ENCODE peak calls at places on chromosomes 16 and 17, in eight cellular contexts. One of them, this sample, is unnamed.

GRCh38 chr17:4142107-4142900 is 526 bp downstream of the ZZEF1 start:
- DNase-seq in left cardiac atrium: peak
- DNase-seq in cardiac muscle cell: peak
- DNase-seq in HuH-7: no peak
- DNase-seq in GM23248: peak
- DNase-seq in midbrain: no peak
- DNase-seq in putamen: no peak
- DNase-seq in A673: peak
- DNase-seq in this sample: peak

GRCh38 chr16:13435873-13436474 is 484.0 kb upstream of the ERCC4 start:
- DNase-seq in putamen: no peak
- DNase-seq in HuH-7: no peak
- DNase-seq in midbrain: no peak
- DNase-seq in GM23248: no peak
- DNase-seq in left cardiac atrium: no peak
- DNase-seq in A673: no peak
- DNase-seq in cardiac muscle cell: no peak
- DNase-seq in this sample: no peak

GRCh38 chr17:65027305-65027704 is 29.2 kb downstream of the GNA13 start:
- DNase-seq in left cardiac atrium: no peak
- DNase-seq in cardiac muscle cell: no peak
- DNase-seq in midbrain: no peak
- DNase-seq in HuH-7: peak
- DNase-seq in GM23248: peak
- DNase-seq in putamen: no peak
- DNase-seq in A673: peak
- DNase-seq in this sample: peak

GRCh38 chr16:84166796-84167695 is 19.8 kb downstream of the TAF1C start:
- DNase-seq in midbrain: no peak
- DNase-seq in A673: no peak
- DNase-seq in GM23248: no peak
- DNase-seq in left cardiac atrium: no peak
- DNase-seq in HuH-7: no peak
- DNase-seq in putamen: no peak
- DNase-seq in cardiac muscle cell: no peak
- DNase-seq in this sample: no peak

GRCh38 chr17:40293363-40293762 is 5.7 kb downstream of the CDC6 start:
- DNase-seq in putamen: no peak
- DNase-seq in GM23248: no peak
- DNase-seq in cardiac muscle cell: no peak
- DNase-seq in left cardiac atrium: no peak
- DNase-seq in A673: no peak
- DNase-seq in midbrain: no peak
- DNase-seq in HuH-7: no peak
- DNase-seq in this sample: no peak

GRCh38 chr16:11788914-11789313 is 8.1 kb downstream of the ZC3H7A start:
- DNase-seq in HuH-7: no peak
- DNase-seq in midbrain: no peak
- DNase-seq in cardiac muscle cell: no peak
- DNase-seq in left cardiac atrium: no peak
- DNase-seq in GM23248: no peak
- DNase-seq in putamen: no peak
- DNase-seq in A673: no peak
- DNase-seq in this sample: no peak

GRCh38 chr17:57284984-57285646 is 28.8 kb downstream of the MSI2 start:
- DNase-seq in HuH-7: no peak
- DNase-seq in cardiac muscle cell: no peak
- DNase-seq in midbrain: peak
- DNase-seq in putamen: peak
- DNase-seq in A673: no peak
- DNase-seq in left cardiac atrium: no peak
- DNase-seq in GM23248: no peak
- DNase-seq in this sample: no peak

GRCh38 chr16:87757841-87758426 is 7.9 kb downstream of the KLHDC4 start:
- DNase-seq in cardiac muscle cell: no peak
- DNase-seq in left cardiac atrium: no peak
- DNase-seq in HuH-7: no peak
- DNase-seq in putamen: no peak
- DNase-seq in GM23248: peak
- DNase-seq in A673: no peak
- DNase-seq in midbrain: no peak
- DNase-seq in this sample: peak

GRCh38 chr16:14351647-14352046 is 278.4 kb downstream of the PARN start:
- DNase-seq in cardiac muscle cell: no peak
- DNase-seq in GM23248: no peak
- DNase-seq in A673: no peak
- DNase-seq in midbrain: no peak
- DNase-seq in left cardiac atrium: no peak
- DNase-seq in putamen: no peak
- DNase-seq in HuH-7: no peak
- DNase-seq in this sample: no peak